ENCODE peak calls at places on chromosome 5, in five cellular contexts. P, W, O, U and F are unnamed samples.

GRCh38 chr5:124754206-124754927 is 7.9 kb upstream of the ZNF608 start:
- DNase-seq in P (no peak), W (no peak), O (no peak), U (no peak), F (no peak)

GRCh38 chr5:66904189-66904588 is 292.4 kb downstream of the CD180 start:
- DNase-seq in P (peak), W (no peak), O (no peak), U (no peak), F (no peak)

GRCh38 chr5:96761618-96762017 is 46.1 kb downstream of the ERAP1 start:
- DNase-seq in P (no peak), W (no peak), O (no peak), U (no peak), F (no peak)

GRCh38 chr5:83255268-83255667 is 177.9 kb downstream of the XRCC4 start:
- DNase-seq in P (no peak), W (no peak), O (no peak), U (no peak), F (no peak)

GRCh38 chr5:147507480-147508126 is 2.3 kb downstream of the DPYSL3 start:
- DNase-seq in P (no peak), W (no peak), O (peak), U (no peak), F (no peak)

GRCh38 chr5:135392256-135392655 is 6.8 kb downstream of the MACROH2A1 start:
- DNase-seq in P (no peak), W (no peak), O (peak), U (no peak), F (no peak)

GRCh38 chr5:173806270-173807035 is 81.7 kb upstream of the CPEB4 start:
- DNase-seq in P (no peak), W (no peak), O (peak), U (no peak), F (no peak)

GRCh38 chr5:105812356-105812755 is 1858.4 kb downstream of the EFNA5 start:
- DNase-seq in P (no peak), W (no peak), O (peak), U (no peak), F (peak)

GRCh38 chr5:170296935-170297588 is 515 bp downstream of the LCP2 start:
- DNase-seq in P (no peak), W (no peak), O (no peak), U (no peak), F (no peak)

GRCh38 chr5:107217721-107218130 is 453.0 kb downstream of the EFNA5 start:
- DNase-seq in P (no peak), W (no peak), O (no peak), U (no peak), F (no peak)

GRCh38 chr5:142727736-142728047 is 41.8 kb upstream of the FGF1 start:
- DNase-seq in P (no peak), W (no peak), O (no peak), U (no peak), F (no peak)

GRCh38 chr5:13412040-13412595 is 532.4 kb downstream of the DNAH5 start:
- DNase-seq in P (no peak), W (no peak), O (no peak), U (no peak), F (no peak)

GRCh38 chr5:97046270-97046982 is 96.0 kb downstream of the LIX1 start:
- DNase-seq in P (peak), W (no peak), O (peak), U (no peak), F (no peak)

GRCh38 chr5:177332031-177332895 is 19.2 kb downstream of the LMAN2 start:
- DNase-seq in P (no peak), W (no peak), O (no peak), U (no peak), F (no peak)

GRCh38 chr5:129361441-129362025 is 98.6 kb upstream of the ADAMTS19 start:
- DNase-seq in P (peak), W (no peak), O (peak), U (no peak), F (no peak)

GRCh38 chr5:124660229-124661093 is 86.0 kb downstream of the ZNF608 start:
- DNase-seq in P (peak), W (no peak), O (no peak), U (peak), F (no peak)

GRCh38 chr5:163978897-163979296 is 473.5 kb downstream of the MAT2B start:
- DNase-seq in P (peak), W (no peak), O (no peak), U (peak), F (no peak)

GRCh38 chr5:73412597-73412988 is 36.0 kb downstream of the FOXD1 start:
- DNase-seq in P (peak), W (no peak), O (no peak), U (no peak), F (no peak)

GRCh38 chr5:39811381-39811780 is 386.6 kb upstream of the DAB2 start:
- DNase-seq in P (no peak), W (no peak), O (no peak), U (no peak), F (no peak)

GRCh38 chr5:164578401-164578800 is 1073.0 kb downstream of the MAT2B start:
- DNase-seq in P (no peak), W (no peak), O (no peak), U (no peak), F (no peak)

GRCh38 chr5:60586307-60586901 is 113.6 kb downstream of the DEPDC1B start:
- DNase-seq in P (peak), W (no peak), O (peak), U (no peak), F (no peak)
- TF ChIP-seq CTCF in P (peak), W (peak), O (peak), U (peak), F (peak)

DNA sequence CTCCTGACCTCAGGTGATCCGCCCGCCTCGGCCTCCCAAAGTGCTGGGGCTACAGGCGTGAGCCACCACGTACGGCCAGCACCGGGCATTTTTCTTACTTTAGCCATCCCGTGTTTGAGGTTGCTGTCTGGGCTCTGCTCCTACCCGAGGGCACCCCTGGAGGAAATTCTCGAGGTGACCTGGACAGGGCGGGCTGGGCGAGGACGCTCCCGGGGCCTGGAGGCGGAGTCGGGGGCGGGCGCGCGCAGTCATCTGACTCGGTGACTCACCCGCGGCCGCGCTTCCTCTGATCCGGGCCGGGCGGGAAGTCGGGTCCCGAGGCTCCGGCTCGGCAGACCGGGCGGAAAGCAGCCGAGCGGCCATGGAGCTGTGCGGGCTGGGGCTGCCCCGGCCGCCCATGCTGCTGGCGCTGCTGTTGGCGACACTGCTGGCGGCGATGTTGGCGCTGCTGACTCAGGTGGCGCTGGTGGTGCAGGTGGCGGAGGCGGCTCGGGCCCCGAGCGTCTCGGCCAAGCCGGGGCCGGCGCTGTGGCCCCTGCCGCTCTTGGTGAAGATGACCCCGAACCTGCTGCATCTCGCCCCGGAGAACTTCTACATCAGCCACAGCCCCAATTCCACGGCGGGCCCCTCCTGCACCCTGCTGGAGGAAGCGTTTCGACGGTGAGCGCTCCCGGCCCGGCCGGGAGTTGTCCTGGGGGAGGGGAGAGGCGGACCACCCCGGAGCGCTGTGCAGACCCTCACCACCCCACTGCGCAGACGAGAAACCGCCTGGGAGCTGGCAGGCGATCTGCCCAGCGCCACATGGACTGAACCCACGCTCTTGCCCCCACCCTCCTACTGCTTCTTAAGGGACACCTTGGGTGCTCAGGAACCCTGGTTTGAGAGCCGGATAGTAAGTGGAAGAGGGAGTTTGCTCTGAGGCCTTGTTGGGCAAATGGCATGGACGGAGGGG is at the start of gene HEXB:
- DNase-seq in P (peak), W (peak), O (peak), U (peak), F (peak)
- TF ChIP-seq CTCF in P (no peak), W (no peak), O (no peak), U (peak), F (no peak)

GRCh38 chr5:139137703-139138102 is 60.5 kb downstream of the SIL1 start:
- DNase-seq in P (peak), W (no peak), O (no peak), U (peak), F (no peak)
- TF ChIP-seq CTCF in P (peak), W (peak), O (peak), U (peak), F (peak)

GRCh38 chr5:113663879-113664278 is 150.4 kb downstream of the YTHDC2 start:
- DNase-seq in P (peak), W (peak), O (no peak), U (peak), F (no peak)
- TF ChIP-seq CTCF in P (peak), W (peak), O (no peak), U (peak), F (peak)

DNA sequence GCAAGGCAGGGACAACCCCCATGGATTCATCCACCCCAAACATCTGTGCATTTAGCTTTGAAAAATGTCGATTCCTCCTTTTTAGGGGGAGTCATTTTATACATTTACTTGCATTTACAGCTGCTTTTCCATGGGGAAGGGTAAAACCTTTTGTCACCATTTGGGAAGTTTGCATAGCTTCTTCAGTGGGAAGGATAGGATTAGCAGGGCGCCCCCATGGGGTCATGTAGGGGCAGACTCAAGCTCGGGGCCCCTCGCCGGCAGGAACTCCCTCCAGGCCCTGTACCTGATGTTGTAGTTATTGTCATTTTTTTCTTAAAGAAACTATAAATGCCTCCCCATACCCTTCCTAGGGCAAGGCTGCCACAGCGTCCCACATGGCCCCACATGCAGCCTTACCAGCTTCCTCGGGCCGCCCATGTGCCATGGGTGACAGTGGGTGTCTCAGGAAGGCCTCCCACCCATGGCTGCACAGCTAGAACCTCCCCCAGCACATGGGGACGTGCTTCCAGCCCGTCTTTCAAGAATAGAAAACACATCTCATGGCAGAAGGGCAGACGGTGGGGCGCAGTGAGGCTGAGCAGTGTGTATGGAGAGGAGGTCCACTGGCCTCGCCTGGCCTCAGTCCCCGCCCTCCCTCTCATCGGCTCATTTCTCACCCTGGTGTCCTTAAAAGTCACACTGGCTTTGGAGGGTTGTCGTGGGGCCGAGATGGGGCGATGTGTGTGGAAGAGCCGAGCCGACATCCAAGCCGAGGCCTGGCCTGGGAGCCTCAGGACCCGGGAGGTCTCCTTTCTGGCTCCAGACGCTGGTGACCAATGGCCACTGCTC is 76.1 kb upstream of the OTULINL start:
- DNase-seq in P (peak), W (no peak), O (no peak), U (peak), F (no peak)
- TF ChIP-seq CTCF in P (peak), W (no peak), O (no peak), U (peak), F (no peak)

DNA sequence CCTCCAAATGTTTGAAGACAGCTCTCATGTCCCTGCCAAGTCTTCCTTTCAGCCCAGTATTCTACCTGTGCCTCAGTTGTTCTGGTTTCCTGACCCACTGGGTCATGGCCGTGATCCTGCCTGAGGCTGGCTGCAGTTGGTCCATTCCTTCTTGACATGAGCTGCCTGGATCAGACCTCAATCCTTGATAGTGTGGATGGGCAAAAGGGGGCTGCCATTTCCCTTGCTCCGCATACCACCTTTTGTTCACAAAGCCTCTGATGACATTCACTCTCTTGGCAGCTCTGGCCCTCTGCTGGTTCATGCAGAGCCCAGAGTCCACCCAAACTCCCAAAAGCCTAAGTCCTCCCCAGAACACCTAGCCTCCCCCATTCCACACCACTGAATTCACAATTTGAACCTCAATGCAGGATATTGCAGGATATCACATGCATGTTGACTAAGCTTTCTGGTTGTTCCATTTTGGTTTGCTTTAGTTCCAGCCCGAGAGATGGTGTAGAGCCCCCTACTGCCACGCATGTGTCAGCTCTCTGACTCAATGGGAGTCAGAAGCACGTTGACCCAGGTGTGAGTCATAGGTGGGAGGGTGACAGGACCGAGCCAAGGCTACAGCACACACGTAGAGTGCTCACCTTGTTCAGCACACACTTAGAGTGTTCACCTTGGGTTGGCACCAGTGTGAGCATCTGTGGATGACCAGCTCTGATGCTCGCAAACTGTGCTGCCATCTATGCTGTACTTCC is 137.2 kb downstream of the MTX3 start:
- DNase-seq in P (no peak), W (no peak), O (no peak), U (peak), F (no peak)
- TF ChIP-seq CTCF in P (peak), W (no peak), O (no peak), U (peak), F (no peak)

GRCh38 chr5:89878140-89878570 is 531.4 kb downstream of the CETN3 start:
- DNase-seq in P (peak), W (no peak), O (peak), U (no peak), F (no peak)

GRCh38 chr5:89883967-89884366 is 525.6 kb downstream of the CETN3 start:
- DNase-seq in P (no peak), W (no peak), O (no peak), U (no peak), F (no peak)

GRCh38 chr5:89878733-89879132 is 530.8 kb downstream of the CETN3 start:
- DNase-seq in P (no peak), W (no peak), O (no peak), U (no peak), F (no peak)
- TF ChIP-seq CTCF in P (no peak), W (no peak), O (no peak), U (no peak), F (no peak)

DNA sequence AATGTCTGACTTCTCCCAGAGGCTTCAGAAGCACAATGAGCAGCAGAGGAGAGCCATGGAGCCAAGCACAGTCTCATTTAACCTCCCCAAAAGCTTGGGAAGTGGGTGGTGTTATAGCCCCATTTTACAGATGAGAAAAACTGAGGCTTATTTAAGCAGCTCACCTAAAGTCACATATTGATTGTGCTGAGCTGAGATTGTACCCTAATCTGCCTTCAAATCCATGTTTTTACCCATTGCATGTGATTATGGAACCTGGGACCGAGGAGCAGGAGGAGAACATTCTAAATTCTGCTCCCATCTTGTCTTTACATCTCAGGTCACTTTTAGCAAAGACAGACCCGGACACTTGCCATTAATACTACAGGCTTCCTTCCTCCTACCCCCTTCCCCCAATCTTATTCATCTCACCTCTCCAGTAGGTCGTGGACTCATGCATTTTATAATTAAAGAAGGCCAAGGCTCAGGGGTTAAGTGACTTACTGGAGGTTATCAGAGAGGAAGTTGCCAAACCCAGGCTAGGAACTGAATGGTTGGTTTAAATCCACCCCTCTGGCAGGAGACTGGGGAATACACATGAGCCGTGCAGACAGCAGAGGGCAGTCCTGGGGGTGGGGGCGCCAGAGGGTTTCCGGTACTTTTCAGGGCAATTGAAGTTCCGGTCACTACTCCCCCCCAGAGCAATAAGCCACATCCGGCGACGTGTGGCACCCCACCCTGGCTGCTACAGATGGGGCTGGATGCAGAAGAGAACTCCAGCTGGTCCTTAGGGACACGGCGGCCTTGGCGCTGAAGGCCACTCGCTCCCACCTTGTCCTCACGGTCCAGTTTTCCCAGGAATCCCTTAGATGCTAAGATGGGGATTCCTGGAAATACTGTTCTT is 51.0 kb upstream of the IL17B start:
- DNase-seq in P (peak), W (no peak), O (no peak), U (peak), F (no peak)
- TF ChIP-seq CTCF in P (peak), W (no peak), O (peak), U (peak), F (peak)